ENCODE peak calls at places on chromosome 5, in six cellular contexts. One of them, this sample, is unnamed.

GRCh38 chr5:59856324-59856723 is 37.2 kb downstream of the PDE4D start:
- DNase-seq in Calu3: no peak
- DNase-seq in naive thymus-derived CD4-positive, alpha-beta T cell: no peak
- DNase-seq in right atrium auricular region: no peak
- DNase-seq in NCI-H146: no peak
- DNase-seq in globus pallidus: no peak
- DNase-seq in this sample: no peak

GRCh38 chr5:141814064-141814982 is 63.9 kb downstream of the PCDH1 start:
- DNase-seq in Calu3: peak
- DNase-seq in naive thymus-derived CD4-positive, alpha-beta T cell: peak
- DNase-seq in right atrium auricular region: no peak
- DNase-seq in NCI-H146: peak
- DNase-seq in globus pallidus: peak
- DNase-seq in this sample: no peak

GRCh38 chr5:141951341-141951781 is 6.6 kb downstream of the PCDH12 start:
- DNase-seq in Calu3: peak
- DNase-seq in naive thymus-derived CD4-positive, alpha-beta T cell: no peak
- DNase-seq in right atrium auricular region: no peak
- DNase-seq in NCI-H146: no peak
- DNase-seq in globus pallidus: no peak
- DNase-seq in this sample: no peak

GRCh38 chr5:74392698-74393431 is 247.7 kb downstream of the ENC1 start:
- DNase-seq in Calu3: no peak
- DNase-seq in naive thymus-derived CD4-positive, alpha-beta T cell: no peak
- DNase-seq in right atrium auricular region: no peak
- DNase-seq in NCI-H146: no peak
- DNase-seq in globus pallidus: no peak
- DNase-seq in this sample: no peak

GRCh38 chr5:174423538-174423937 is 300.8 kb upstream of the MSX2 start:
- DNase-seq in Calu3: no peak
- DNase-seq in naive thymus-derived CD4-positive, alpha-beta T cell: no peak
- DNase-seq in right atrium auricular region: no peak
- DNase-seq in NCI-H146: no peak
- DNase-seq in globus pallidus: no peak
- DNase-seq in this sample: no peak

GRCh38 chr5:150116667-150117395 is 30.5 kb upstream of the CSF1R start:
- DNase-seq in Calu3: no peak
- DNase-seq in naive thymus-derived CD4-positive, alpha-beta T cell: no peak
- DNase-seq in right atrium auricular region: peak
- DNase-seq in NCI-H146: no peak
- DNase-seq in globus pallidus: no peak
- DNase-seq in this sample: no peak

GRCh38 chr5:170297589-170298462 is at the start of gene LCP2:
- DNase-seq in Calu3: no peak
- DNase-seq in naive thymus-derived CD4-positive, alpha-beta T cell: peak
- DNase-seq in right atrium auricular region: no peak
- DNase-seq in NCI-H146: no peak
- DNase-seq in globus pallidus: peak
- DNase-seq in this sample: peak

GRCh38 chr5:58317009-58317408 is 142.9 kb downstream of the PLK2 start:
- DNase-seq in Calu3: no peak
- DNase-seq in naive thymus-derived CD4-positive, alpha-beta T cell: no peak
- DNase-seq in right atrium auricular region: no peak
- DNase-seq in NCI-H146: no peak
- DNase-seq in globus pallidus: no peak
- DNase-seq in this sample: no peak

GRCh38 chr5:83528439-83528769 is 56.9 kb downstream of the VCAN start:
- DNase-seq in Calu3: no peak
- DNase-seq in naive thymus-derived CD4-positive, alpha-beta T cell: no peak
- DNase-seq in right atrium auricular region: no peak
- DNase-seq in NCI-H146: no peak
- DNase-seq in globus pallidus: no peak
- DNase-seq in this sample: no peak

GRCh38 chr5:58763390-58763789 is 180.5 kb downstream of the RAB3C start:
- DNase-seq in Calu3: no peak
- DNase-seq in naive thymus-derived CD4-positive, alpha-beta T cell: no peak
- DNase-seq in right atrium auricular region: no peak
- DNase-seq in NCI-H146: no peak
- DNase-seq in globus pallidus: no peak
- DNase-seq in this sample: no peak

GRCh38 chr5:14305045-14305444 is 161.9 kb downstream of the TRIO start:
- DNase-seq in Calu3: peak
- DNase-seq in naive thymus-derived CD4-positive, alpha-beta T cell: no peak
- DNase-seq in right atrium auricular region: no peak
- DNase-seq in NCI-H146: no peak
- DNase-seq in globus pallidus: no peak
- DNase-seq in this sample: no peak

This sample was measured in Right ventricle myocardium inferior.